ENCODE peak calls at places on chromosomes 3 and 15, in four cellular contexts. E is GM20000, W is prostate gland, D is sigmoid colon. O is an unnamed sample.
A peak's percentile ranks its signal among the peaks of the same experiment; 100 is the strongest.

GRCh38 chr3:197394464-197395321 is 96.3 kb upstream of the DLG1 start:
- DNase-seq in E (peak; percentile 70), W (peak; percentile 82), D (no peak), O (peak; percentile 99)

GRCh38 chr15:53978248-53978906 is at the start of gene UNC13C:
- DNase-seq in E (no peak), W (peak; percentile 5), D (peak; percentile 71), O (peak; percentile 7)

GRCh38 chr3:61943975-61944374 is 382.6 kb downstream of the PTPRG start:
- DNase-seq in E (no peak), W (no peak), D (no peak), O (no peak)

GRCh38 chr3:49165771-49166751 is at the start of gene CCDC71:
- DNase-seq in E (peak; percentile 97), W (peak; percentile 23), D (peak; percentile 86), O (peak; percentile 36)

GRCh38 chr3:123658118-123658859 is 73.4 kb upstream of the HACD2 start:
- DNase-seq in E (no peak), W (peak; percentile 51), D (peak; percentile 92), O (peak; percentile 69)

GRCh38 chr3:63413523-63413922 is 135.4 kb downstream of the SYNPR start:
- DNase-seq in E (no peak), W (no peak), D (no peak), O (no peak)

GRCh38 chr3:126982125-126982521 is 792 bp upstream of the PLXNA1 start:
- DNase-seq in E (peak; percentile 84), W (no peak), D (no peak), O (no peak)

GRCh38 chr3:32780735-32781210 is 37.0 kb upstream of the TRIM71 start:
- DNase-seq in E (peak; percentile 51), W (peak; percentile 8), D (peak; percentile 59), O (peak; percentile 32)

GRCh38 chr3:179898024-179898423 is 138.7 kb downstream of the PEX5L start:
- DNase-seq in E (peak; percentile 42), W (no peak), D (no peak), O (peak; percentile 73)

GRCh38 chr3:45034612-45035252 is 8.6 kb downstream of the CLEC3B start:
- DNase-seq in E (peak; percentile 49), W (no peak), D (peak; percentile 82), O (no peak)

GRCh38 chr15:76163429-76164020 is 103.7 kb downstream of the TMEM266 start:
- DNase-seq in E (no peak), W (no peak), D (peak; percentile 90), O (no peak)

GRCh38 chr3:25663324-25664065 is 1.2 kb downstream of the TOP2B start:
- DNase-seq in E (no peak), W (no peak), D (no peak), O (no peak)

GRCh38 chr15:58498821-58499580 is 67.2 kb downstream of the LIPC start:
- DNase-seq in E (no peak), W (no peak), D (no peak), O (peak; percentile 57)

GRCh38 chr15:65824031-65824743 is 32.1 kb upstream of the DENND4A start:
- DNase-seq in E (peak; percentile 17), W (peak; percentile 20), D (peak; percentile 76), O (peak; percentile 60)

GRCh38 chr3:64674591-64675076 is 13.2 kb downstream of the ADAMTS9 start:
- DNase-seq in E (no peak), W (no peak), D (no peak), O (no peak)

GRCh38 chr3:151538706-151539403 is 78.0 kb upstream of the IGSF10 start:
- DNase-seq in E (no peak), W (no peak), D (peak; percentile 64), O (peak; percentile 38)

GRCh38 chr15:75577401-75578205 is 1.5 kb downstream of the PTPN9 start:
- DNase-seq in E (no peak), W (peak; percentile 7), D (peak; percentile 66), O (no peak)

GRCh38 chr15:68385671-68386586 is 46.0 kb downstream of the ITGA11 start:
- DNase-seq in E (no peak), W (peak; percentile 2), D (peak; percentile 39), O (no peak)

GRCh38 chr3:16545413-16546185 is 32.1 kb upstream of the RFTN1 start:
- DNase-seq in E (no peak), W (no peak), D (no peak), O (no peak)

GRCh38 chr15:36370051-36370734 is 209.2 kb upstream of the CDIN1 start:
- DNase-seq in E (no peak), W (no peak), D (no peak), O (no peak)

GRCh38 chr15:85168642-85169173 is 187.1 kb downstream of the PDE8A start:
- DNase-seq in E (peak; percentile 56), W (peak; percentile 60), D (no peak), O (peak; percentile 21)

GRCh38 chr15:90607361-90607760 is 77.6 kb downstream of the CRTC3 start:
- DNase-seq in E (no peak), W (no peak), D (no peak), O (no peak)

GRCh38 chr15:90606641-90607040 is 76.9 kb downstream of the CRTC3 start:
- DNase-seq in E (no peak), W (no peak), D (no peak), O (no peak)

GRCh38 chr15:90599639-90600038 is 69.9 kb downstream of the CRTC3 start:
- DNase-seq in E (no peak), W (no peak), D (no peak), O (no peak)

GRCh38 chr15:90600954-90601353 is 71.2 kb downstream of the CRTC3 start:
- DNase-seq in E (no peak), W (no peak), D (no peak), O (no peak)

DNA sequence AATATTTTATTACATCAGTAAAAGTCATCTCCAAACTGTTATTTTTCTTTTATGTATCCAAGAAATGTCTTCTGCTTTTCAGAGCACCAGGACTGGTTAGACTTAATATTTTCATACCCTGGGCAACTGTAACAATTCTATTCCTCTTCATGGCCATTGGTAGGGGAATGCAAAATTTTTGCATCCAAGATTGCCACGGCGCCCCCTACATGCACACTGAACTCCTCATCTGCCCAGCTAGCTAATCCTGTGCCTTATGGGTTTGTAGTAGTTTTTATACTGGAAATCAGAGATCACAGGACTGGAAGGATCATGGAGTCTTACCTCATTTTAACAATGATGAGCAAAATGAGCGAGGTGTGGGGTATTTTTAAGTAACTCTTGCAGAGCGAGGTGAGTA is 74.2 kb downstream of the CRTC3 start:
- DNase-seq in E (no peak), W (no peak), D (no peak), O (peak; percentile 18)
- TF ChIP-seq CTCF in E (peak; percentile 23), W (no peak), D (no peak), O (peak; percentile 74)

GRCh38 chr15:77659350-77660321 is 26.9 kb upstream of the LINGO1 start:
- DNase-seq in E (peak; percentile 68), W (peak; percentile 19), D (no peak), O (peak; percentile 38)
- TF ChIP-seq CTCF in E (no peak), W (no peak), D (no peak), O (peak; percentile 71)

GRCh38 chr3:142019794-142020320 is 129.5 kb downstream of the TFDP2 start:
- DNase-seq in E (peak; percentile 34), W (no peak), D (no peak), O (peak; percentile 4)

GRCh38 chr3:142026333-142026732 is 123.0 kb downstream of the TFDP2 start:
- DNase-seq in E (no peak), W (no peak), D (no peak), O (no peak)

GRCh38 chr3:142021127-142021526 is 128.2 kb downstream of the TFDP2 start:
- DNase-seq in E (no peak), W (no peak), D (no peak), O (no peak)

GRCh38 chr3:142027295-142027694 is 122.0 kb downstream of the TFDP2 start:
- DNase-seq in E (no peak), W (no peak), D (no peak), O (no peak)

DNA sequence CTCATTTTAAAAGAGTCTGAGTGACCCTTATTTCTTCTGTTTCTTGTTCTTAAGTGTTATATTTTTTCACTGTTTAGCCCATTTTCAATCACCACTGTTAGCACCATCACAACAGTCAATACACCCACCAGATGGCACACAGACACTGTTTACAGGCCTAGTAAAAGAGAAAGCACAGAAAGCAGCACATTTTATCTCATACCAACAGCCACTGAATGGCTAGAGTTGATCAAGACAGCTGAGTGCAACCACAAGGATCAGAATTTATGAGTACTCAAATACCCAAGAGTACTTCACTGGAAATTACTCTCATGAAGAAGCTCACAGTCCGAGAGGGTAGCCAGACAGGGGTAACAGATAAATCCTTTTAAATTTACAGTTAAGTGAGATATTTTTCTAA is 127.0 kb downstream of the TFDP2 start:
- DNase-seq in E (peak; percentile 29), W (no peak), D (no peak), O (peak; percentile 4)
- TF ChIP-seq CTCF in E (peak; percentile 3), W (no peak), D (no peak), O (no peak)

DNA sequence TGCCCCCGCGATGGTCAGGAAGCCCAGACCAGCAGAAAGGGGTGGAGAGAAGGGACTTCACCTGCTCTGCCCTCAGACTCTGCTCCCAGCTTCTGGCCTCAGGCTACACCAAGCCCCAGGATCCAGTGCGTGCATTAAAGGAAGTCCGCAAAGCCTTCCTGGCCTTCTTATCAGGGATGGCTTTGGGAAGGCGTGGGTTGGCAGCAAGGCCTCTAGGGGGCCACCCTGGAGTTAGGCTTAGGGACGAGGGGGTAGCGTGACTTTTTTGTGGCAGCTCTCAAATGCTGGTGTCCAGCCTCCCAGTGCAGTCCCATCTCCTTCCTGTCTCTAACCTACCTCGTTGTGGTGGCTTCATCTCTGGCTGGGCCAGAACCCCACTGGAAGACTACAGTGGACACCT is 18.9 kb upstream of the RPL29 start:
- DNase-seq in E (no peak), W (no peak), D (no peak), O (no peak)
- TF ChIP-seq CTCF in E (no peak), W (no peak), D (peak; percentile 9), O (peak; percentile 72)

GRCh38 chr15:28932361-28932760 is 46.6 kb downstream of the APBA2 start:
- DNase-seq in E (no peak), W (no peak), D (peak; percentile 38), O (no peak)
- TF ChIP-seq CTCF in E (no peak), W (no peak), D (no peak), O (no peak)

GRCh38 chr3:132499071-132499470 is 81.8 kb downstream of the DNAJC13 start:
- DNase-seq in E (no peak), W (no peak), D (no peak), O (no peak)
- TF ChIP-seq CTCF in E (no peak), W (no peak), D (no peak), O (no peak)

GRCh38 chr15:82585072-82585471 is 44.8 kb upstream of the RPS17 start:
- DNase-seq in E (no peak), W (no peak), D (no peak), O (peak; percentile 14)
- TF ChIP-seq CTCF in E (no peak), W (no peak), D (no peak), O (peak; percentile 45)